ENCODE peak calls at places on chromosomes 3 and 15, in ten cellular contexts. I is GM19239; M is endothelial cell; E is tibial nerve; K is MCF 10A; O is activated naive CD4-positive, alpha-beta T cell treated with Interleukin-2 at 50 U/mL for 16 hours; N is progenitor cell of endocrine pancreas; Q is activated naive CD8-positive, alpha-beta T cell treated with anti-CD3 and anti-CD28 coated beads for 36 hours; A is NCI-H1436; H is stimulated activated naive B cell treated with anti-CD40 and anti-IgM and Interleukin-4, amounts not matched to agents 10 μg/mL and 1 μg/mL and 100 μg/mL, for 72 hours. S is an unnamed sample.
A peak's percentile ranks its signal among the peaks of the same experiment; 100 is the strongest.

GRCh38 chr15:78065284-78065872 is 12.1 kb downstream of the TBC1D2B start:
- DNase-seq in I (no peak), M (no peak), E (peak; percentile 74), K (peak; percentile 95), O (no peak), N (no peak), Q (no peak), A (no peak), H (no peak), S (peak; percentile 68)

GRCh38 chr3:62659660-62660059 is 215.6 kb downstream of the CADPS start:
- DNase-seq in I (no peak), M (no peak), E (no peak), K (no peak), O (no peak), N (no peak), Q (no peak), A (no peak), H (no peak), S (no peak)

GRCh38 chr15:74626336-74626735 is 10.7 kb downstream of the CLK3 start:
- DNase-seq in I (no peak), M (no peak), E (no peak), K (no peak), O (no peak), N (no peak), Q (no peak), A (no peak), H (no peak), S (no peak)

GRCh38 chr3:149224736-149225594 is 3.3 kb upstream of the CP start:
- DNase-seq in I (peak; percentile 31), M (no peak), E (no peak), K (peak; percentile 87), O (peak; percentile 15), N (no peak), Q (peak; percentile 38), A (no peak), H (peak; percentile 13), S (peak; percentile 70)

GRCh38 chr3:188156051-188156450 is 2.1 kb downstream of the LPP start:
- DNase-seq in I (no peak), M (no peak), E (no peak), K (no peak), O (no peak), N (no peak), Q (peak; percentile 13), A (no peak), H (no peak), S (no peak)

GRCh38 chr3:125062904-125063618 is 7.3 kb upstream of the HEG1 start:
- DNase-seq in I (no peak), M (no peak), E (no peak), K (peak; percentile 83), O (no peak), N (peak; percentile 24), Q (no peak), A (no peak), H (no peak), S (peak; percentile 80)

GRCh38 chr3:10554746-10555145 is 49.4 kb upstream of the ATP2B2 start:
- DNase-seq in I (no peak), M (no peak), E (no peak), K (no peak), O (no peak), N (no peak), Q (no peak), A (no peak), H (no peak), S (no peak)

GRCh38 chr3:161171639-161172552 is 49.2 kb upstream of the NMD3 start:
- DNase-seq in I (no peak), M (no peak), E (no peak), K (peak; percentile 24), O (no peak), N (no peak), Q (no peak), A (no peak), H (no peak), S (no peak)

GRCh38 chr15:83413054-83413719 is 34.0 kb upstream of the SH3GL3 start:
- DNase-seq in I (no peak), M (no peak), E (no peak), K (no peak), O (no peak), N (no peak), Q (no peak), A (no peak), H (no peak), S (no peak)

GRCh38 chr3:14719006-14719405 is 44.1 kb downstream of the C3orf20 start:
- DNase-seq in I (no peak), M (no peak), E (no peak), K (no peak), O (no peak), N (no peak), Q (no peak), A (no peak), H (no peak), S (no peak)

GRCh38 chr3:127781411-127782001 is 40.8 kb downstream of the MGLL start:
- DNase-seq in I (no peak), M (no peak), E (no peak), K (no peak), O (no peak), N (no peak), Q (no peak), A (no peak), H (no peak), S (no peak)

GRCh38 chr3:185137821-185138220 is 15.0 kb downstream of the C3orf70 start:
- DNase-seq in I (no peak), M (no peak), E (no peak), K (no peak), O (no peak), N (no peak), Q (no peak), A (no peak), H (no peak), S (no peak)

GRCh38 chr15:71296032-71296686 is 180.9 kb downstream of the THSD4 start:
- DNase-seq in I (no peak), M (no peak), E (no peak), K (peak; percentile 86), O (no peak), N (no peak), Q (no peak), A (no peak), H (no peak), S (peak; percentile 71)

GRCh38 chr3:42572278-42572677 is 9.5 kb downstream of the SEC22C start:
- DNase-seq in I (no peak), M (peak; percentile 70), E (no peak), K (peak; percentile 67), O (peak; percentile 11), N (no peak), Q (peak; percentile 8), A (no peak), H (no peak), S (peak; percentile 46)

GRCh38 chr15:61057830-61058529 is 171.1 kb downstream of the RORA start:
- DNase-seq in I (no peak), M (no peak), E (no peak), K (no peak), O (no peak), N (no peak), Q (no peak), A (no peak), H (no peak), S (no peak)

GRCh38 chr3:51380601-51381332 is 4.3 kb upstream of the MANF start:
- DNase-seq in I (no peak), M (no peak), E (no peak), K (no peak), O (no peak), N (no peak), Q (no peak), A (no peak), H (no peak), S (no peak)

GRCh38 chr15:68464451-68465090 is 32.6 kb upstream of the ITGA11 start:
- DNase-seq in I (no peak), M (no peak), E (no peak), K (no peak), O (no peak), N (no peak), Q (no peak), A (no peak), H (no peak), S (no peak)

GRCh38 chr3:32410367-32411246 is 19.0 kb downstream of the CMTM7 start:
- DNase-seq in I (no peak), M (no peak), E (no peak), K (no peak), O (no peak), N (no peak), Q (no peak), A (no peak), H (no peak), S (no peak)

GRCh38 chr15:63858881-63859280 is 25.1 kb upstream of the HERC1 start:
- DNase-seq in I (no peak), M (no peak), E (no peak), K (no peak), O (no peak), N (no peak), Q (no peak), A (no peak), H (no peak), S (no peak)

GRCh38 chr3:46664188-46664970 is 29.1 kb downstream of the ALS2CL start:
- DNase-seq in I (no peak), M (no peak), E (no peak), K (no peak), O (no peak), N (peak; percentile 6), Q (no peak), A (no peak), H (no peak), S (no peak)

GRCh38 chr3:11907667-11908660 is 61.3 kb upstream of the TAMM41 start:
- DNase-seq in I (no peak), M (no peak), E (no peak), K (no peak), O (no peak), N (no peak), Q (no peak), A (no peak), H (no peak), S (no peak)

GRCh38 chr3:31116651-31117050 is 222.2 kb upstream of the GADL1 start:
- DNase-seq in I (no peak), M (no peak), E (no peak), K (no peak), O (no peak), N (no peak), Q (no peak), A (no peak), H (no peak), S (no peak)

GRCh38 chr3:14187059-14187458 is 8.4 kb downstream of the LSM3 start:
- DNase-seq in I (no peak), M (no peak), E (no peak), K (no peak), O (no peak), N (no peak), Q (no peak), A (no peak), H (no peak), S (no peak)

GRCh38 chr15:66703540-66703941 is 1.5 kb downstream of the SMAD6 start:
- DNase-seq in I (peak; percentile 48), M (peak; percentile 36), E (no peak), K (no peak), O (peak; percentile 2), N (no peak), Q (peak; percentile 20), A (no peak), H (no peak), S (no peak)

GRCh38 chr3:89571298-89571697 is 463.9 kb downstream of the EPHA3 start:
- DNase-seq in I (no peak), M (no peak), E (no peak), K (no peak), O (no peak), N (no peak), Q (no peak), A (no peak), H (no peak), S (no peak)

GRCh38 chr3:128152419-128153155 is 694 bp upstream of the EEFSEC start:
- DNase-seq in I (no peak), M (no peak), E (no peak), K (no peak), O (no peak), N (no peak), Q (no peak), A (peak; percentile 80), H (no peak), S (no peak)

GRCh38 chr15:59222106-59222505 is 15.5 kb downstream of the LDHAL6B start:
- DNase-seq in I (no peak), M (no peak), E (no peak), K (no peak), O (no peak), N (no peak), Q (no peak), A (no peak), H (no peak), S (no peak)

GRCh38 chr3:196471551-196471950 is 32.0 kb downstream of the RNF168 start:
- DNase-seq in I (no peak), M (no peak), E (no peak), K (no peak), O (no peak), N (no peak), Q (no peak), A (no peak), H (no peak), S (no peak)